ENCODE peak calls at places on chromosome 1, in four cellular contexts. One of them, this sample, is unnamed. For H3K27me3, the result is how much of the 10 kb centered on the place peaks cover.

GRCh38 chr1:223513309-223513708 is 120.1 kb downstream of the CCDC185 start:
- DNase-seq in H1: no peak
- DNase-seq in GM12878: no peak
- DNase-seq in HepG2: no peak
- DNase-seq in this sample: no peak

GRCh38 chr1:229716064-229716463 is 90.0 kb downstream of the URB2 start:
- DNase-seq in H1: no peak
- DNase-seq in GM12878: no peak
- DNase-seq in HepG2: no peak
- DNase-seq in this sample: peak

GRCh38 chr1:61110587-61110986 is 28.2 kb downstream of the NFIA start:
- DNase-seq in H1: no peak
- DNase-seq in GM12878: no peak
- DNase-seq in HepG2: no peak
- DNase-seq in this sample: no peak

GRCh38 chr1:100481320-100481719 is 56.6 kb upstream of the GPR88 start:
- DNase-seq in H1: no peak
- DNase-seq in GM12878: no peak
- DNase-seq in HepG2: no peak
- DNase-seq in this sample: no peak

GRCh38 chr1:218816999-218817398 is 356.7 kb upstream of the LYPLAL1 start:
- DNase-seq in H1: no peak
- DNase-seq in GM12878: no peak
- DNase-seq in HepG2: no peak
- DNase-seq in this sample: no peak

GRCh38 chr1:29346573-29346972 is 110.3 kb downstream of the PTPRU start:
- DNase-seq in H1: no peak
- DNase-seq in GM12878: no peak
- DNase-seq in HepG2: no peak
- DNase-seq in this sample: no peak

GRCh38 chr1:208476825-208477170 is 232.6 kb upstream of the PLXNA2 start:
- DNase-seq in H1: no peak
- DNase-seq in GM12878: no peak
- DNase-seq in HepG2: no peak
- DNase-seq in this sample: no peak

GRCh38 chr1:162187676-162188075 is 118.2 kb downstream of the NOS1AP start:
- DNase-seq in H1: no peak
- DNase-seq in GM12878: no peak
- DNase-seq in HepG2: no peak
- DNase-seq in this sample: no peak

GRCh38 chr1:26887125-26887524 is 3.0 kb downstream of the GPN2 start:
- DNase-seq in H1: no peak
- DNase-seq in GM12878: no peak
- DNase-seq in HepG2: no peak
- DNase-seq in this sample: no peak

GRCh38 chr1:63366915-63367217 is 561 bp upstream of the ALG6 start:
- DNase-seq in H1: no peak
- DNase-seq in GM12878: no peak
- DNase-seq in HepG2: no peak
- DNase-seq in this sample: no peak

GRCh38 chr1:42038261-42038660 is 114.9 kb upstream of the GUCA2B start:
- DNase-seq in H1: no peak
- DNase-seq in GM12878: no peak
- DNase-seq in HepG2: no peak
- DNase-seq in this sample: no peak

DNA sequence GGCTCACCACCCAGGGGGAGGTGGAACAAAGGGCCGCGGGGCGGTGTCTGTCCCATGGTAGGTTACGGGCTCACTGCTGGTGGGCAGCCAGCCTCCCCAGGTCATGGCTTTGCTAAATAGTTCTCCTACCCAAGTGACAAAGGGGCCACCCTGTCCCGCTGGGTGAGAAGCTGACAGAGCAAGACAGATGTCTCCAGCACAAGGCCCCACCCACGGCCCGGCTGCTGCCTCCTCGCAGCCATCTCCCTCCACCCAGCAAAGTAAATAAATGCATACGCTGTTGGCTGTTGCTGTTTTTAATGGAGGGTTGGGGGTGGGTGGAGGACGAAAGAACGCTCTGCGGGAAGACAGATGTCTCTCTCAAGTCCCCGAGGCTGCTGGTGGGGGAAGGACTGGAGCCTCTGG is 9.1 kb upstream of the GPR153 start:
- DNase-seq in H1: no peak
- DNase-seq in GM12878: no peak
- DNase-seq in HepG2: no peak
- DNase-seq in this sample: no peak
- TF ChIP-seq ZNF274 in H1: no peak
- TF ChIP-seq ZNF274 in GM12878: no peak
- TF ChIP-seq ZNF274 in HepG2: no peak
- TF ChIP-seq ZNF274 in this sample: no peak

GRCh38 chr1:148333875-148334338 is 149.2 kb downstream of the PPIAL4G start:
- DNase-seq in H1: peak
- DNase-seq in GM12878: no peak
- DNase-seq in HepG2: no peak
- DNase-seq in this sample: no peak
- H3K27me3 ChIP-seq in H1: under half
- H3K27me3 ChIP-seq in GM12878: under half
- H3K27me3 ChIP-seq in HepG2: under half
- H3K27me3 ChIP-seq in this sample: under half

GRCh38 chr1:43994794-43995790 is 3.7 kb downstream of the CCDC24 start:
- DNase-seq in H1: peak
- DNase-seq in GM12878: no peak
- DNase-seq in HepG2: peak
- DNase-seq in this sample: no peak
- TF ChIP-seq SUZ12 in H1: no peak
- TF ChIP-seq SUZ12 in GM12878: no peak
- TF ChIP-seq SUZ12 in HepG2: no peak
- TF ChIP-seq SUZ12 in this sample: no peak

GRCh38 chr1:212644866-212645556 is 36.5 kb downstream of the ATF3 start:
- DNase-seq in H1: peak
- DNase-seq in GM12878: no peak
- DNase-seq in HepG2: no peak
- DNase-seq in this sample: no peak

GRCh38 chr1:212648431-212648830 is 39.9 kb downstream of the ATF3 start:
- DNase-seq in H1: peak
- DNase-seq in GM12878: no peak
- DNase-seq in HepG2: no peak
- DNase-seq in this sample: no peak

GRCh38 chr1:212645563-212646543 is 37.3 kb downstream of the ATF3 start:
- DNase-seq in H1: peak
- DNase-seq in GM12878: no peak
- DNase-seq in HepG2: peak
- DNase-seq in this sample: no peak

GRCh38 chr1:212647004-212647403 is 38.4 kb downstream of the ATF3 start:
- DNase-seq in H1: peak
- DNase-seq in GM12878: no peak
- DNase-seq in HepG2: no peak
- DNase-seq in this sample: no peak

GRCh38 chr1:212646588-212646987 is 38.0 kb downstream of the ATF3 start:
- DNase-seq in H1: no peak
- DNase-seq in GM12878: no peak
- DNase-seq in HepG2: no peak
- DNase-seq in this sample: no peak
- TF ChIP-seq ZNF274 in H1: no peak
- TF ChIP-seq ZNF274 in GM12878: no peak
- TF ChIP-seq ZNF274 in HepG2: no peak
- TF ChIP-seq ZNF274 in this sample: no peak

DNA sequence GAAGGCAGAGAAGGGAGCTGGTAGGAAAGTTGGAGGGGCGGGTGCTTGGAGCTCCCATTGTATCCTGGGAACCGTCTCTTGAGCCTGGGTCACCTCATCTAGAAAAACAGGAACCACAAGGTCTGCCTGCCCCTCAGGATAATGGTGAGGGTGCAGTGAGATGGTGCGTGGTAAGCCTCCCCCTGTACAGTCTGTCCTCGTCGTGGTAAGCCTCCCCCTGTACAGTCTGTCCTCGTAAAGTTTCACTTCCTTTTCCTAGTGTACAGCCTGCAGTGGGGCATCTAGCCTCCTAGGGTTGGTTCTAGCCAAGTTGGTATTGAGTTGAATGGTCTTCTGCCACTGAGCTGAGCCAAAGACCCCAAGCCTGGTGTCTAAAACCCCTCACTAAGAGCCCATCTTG is 66.5 kb upstream of the IGSF21 start:
- DNase-seq in H1: no peak
- DNase-seq in GM12878: no peak
- DNase-seq in HepG2: no peak
- DNase-seq in this sample: no peak
- H3K27me3 ChIP-seq in H1: under half
- H3K27me3 ChIP-seq in GM12878: under half
- H3K27me3 ChIP-seq in HepG2: under half
- H3K27me3 ChIP-seq in this sample: under half

GRCh38 chr1:117093870-117094621 is 27.5 kb downstream of the TRIM45 start:
- DNase-seq in H1: no peak
- DNase-seq in GM12878: no peak
- DNase-seq in HepG2: no peak
- DNase-seq in this sample: peak

GRCh38 chr1:117095237-117095636 is 26.3 kb downstream of the TRIM45 start:
- DNase-seq in H1: no peak
- DNase-seq in GM12878: no peak
- DNase-seq in HepG2: no peak
- DNase-seq in this sample: no peak

GRCh38 chr1:117096871-117097842 is 24.4 kb downstream of the TRIM45 start:
- DNase-seq in H1: no peak
- DNase-seq in GM12878: no peak
- DNase-seq in HepG2: no peak
- DNase-seq in this sample: no peak

GRCh38 chr1:117092594-117092993 is 29.0 kb downstream of the TRIM45 start:
- DNase-seq in H1: no peak
- DNase-seq in GM12878: no peak
- DNase-seq in HepG2: no peak
- DNase-seq in this sample: no peak

DNA sequence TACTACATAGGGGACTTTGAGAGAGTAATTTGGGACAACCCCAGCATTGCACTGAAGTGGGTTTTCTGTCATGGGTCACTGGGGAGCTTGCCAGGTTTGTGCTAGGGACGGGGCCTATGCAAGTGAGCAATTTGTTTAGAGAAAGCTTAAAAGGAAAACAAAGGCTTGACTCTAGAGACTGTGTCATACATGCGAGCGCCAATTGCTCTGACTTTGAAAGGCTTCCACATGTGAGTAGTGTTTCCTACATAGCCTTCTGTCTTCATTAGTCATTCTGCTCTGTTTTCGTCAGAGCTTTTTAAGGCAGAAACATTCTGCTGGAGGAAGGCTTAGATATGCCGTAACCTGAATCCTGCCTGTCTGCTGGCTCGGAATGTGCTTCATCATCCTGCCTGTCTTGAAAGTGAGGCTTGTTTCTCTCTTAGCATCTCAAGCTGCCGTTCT is 28.4 kb downstream of the TRIM45 start:
- DNase-seq in H1: no peak
- DNase-seq in GM12878: no peak
- DNase-seq in HepG2: no peak
- DNase-seq in this sample: peak
- TF ChIP-seq SUZ12 in H1: no peak
- TF ChIP-seq SUZ12 in GM12878: no peak
- TF ChIP-seq SUZ12 in HepG2: no peak
- TF ChIP-seq SUZ12 in this sample: no peak

GRCh38 chr1:248822148-248823032 is 3.3 kb downstream of the SH3BP5L start:
- DNase-seq in H1: no peak
- DNase-seq in GM12878: no peak
- DNase-seq in HepG2: no peak
- DNase-seq in this sample: no peak

GRCh38 chr1:248825136-248825535 is 579 bp downstream of the SH3BP5L start:
- DNase-seq in H1: no peak
- DNase-seq in GM12878: no peak
- DNase-seq in HepG2: no peak
- DNase-seq in this sample: no peak

GRCh38 chr1:248824701-248825100 is 1.0 kb downstream of the SH3BP5L start:
- DNase-seq in H1: no peak
- DNase-seq in GM12878: no peak
- DNase-seq in HepG2: no peak
- DNase-seq in this sample: no peak

GRCh38 chr1:248824301-248824700 is 1.4 kb downstream of the SH3BP5L start:
- DNase-seq in H1: no peak
- DNase-seq in GM12878: no peak
- DNase-seq in HepG2: no peak
- DNase-seq in this sample: no peak

DNA sequence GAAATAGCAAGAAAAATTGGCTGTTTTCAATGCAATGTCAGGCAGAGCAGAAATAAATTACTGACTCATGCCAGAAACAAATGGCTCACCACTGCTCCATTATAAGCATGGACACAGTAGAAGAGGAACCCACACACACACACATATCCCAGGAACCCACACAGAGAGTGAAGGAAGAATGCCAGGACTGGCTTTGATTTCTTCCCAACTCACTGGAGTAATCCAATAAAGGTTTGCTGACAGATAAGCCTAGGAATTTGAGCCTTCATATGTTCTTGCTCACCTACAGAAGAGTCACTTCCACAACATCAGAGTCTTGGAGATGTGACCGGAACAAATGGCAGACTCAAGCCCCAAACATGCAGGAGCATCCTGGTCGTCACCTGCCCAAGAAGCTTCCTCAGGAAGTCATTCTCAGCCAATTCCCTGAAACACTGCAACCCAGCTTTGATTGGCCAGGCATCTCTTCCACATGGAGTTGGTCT is 2.2 kb downstream of the SH3BP5L start:
- DNase-seq in H1: no peak
- DNase-seq in GM12878: no peak
- DNase-seq in HepG2: no peak
- DNase-seq in this sample: no peak
- TF ChIP-seq ZNF274 in H1: no peak
- TF ChIP-seq ZNF274 in GM12878: no peak
- TF ChIP-seq ZNF274 in HepG2: no peak
- TF ChIP-seq ZNF274 in this sample: no peak

This sample was measured in NT2/D1.